ENCODE peak calls at places on chromosomes 6 and 20, in eight cellular contexts. A is Peyer's patch; E is IMR-90; L is left lung; K is iPS DF 6.9; O is CD8-positive, alpha-beta T cell; G is MM.1S; Y is upper lobe of right lung. Z is an unnamed sample. For H3K4me1 and H3K27me3, the result is how much of the 10 kb centered on the place peaks cover.

GRCh38 chr6:8506123-8506522 is 70.8 kb upstream of the SLC35B3 start:
- DNase-seq in A (no peak), E (no peak), L (no peak), K (no peak), O (no peak), G (no peak), Y (no peak), Z (no peak)

GRCh38 chr6:11392778-11393507 is 144.6 kb upstream of the TMEM170B start:
- DNase-seq in A (no peak), E (no peak), L (no peak), K (no peak), O (no peak), G (no peak), Y (no peak), Z (no peak)

GRCh38 chr20:19783966-19784401 is 25.9 kb downstream of the RIN2 start:
- DNase-seq in A (no peak), E (peak), L (peak), K (no peak), O (no peak), G (no peak), Y (peak), Z (no peak)

GRCh38 chr6:3230275-3231212 is 3.1 kb upstream of the TUBB2B start:
- DNase-seq in A (no peak), E (peak), L (no peak), K (no peak), O (no peak), G (no peak), Y (no peak), Z (no peak)

GRCh38 chr20:62961310-62961783 is 8.8 kb downstream of the SLC17A9 start:
- DNase-seq in A (no peak), E (no peak), L (peak), K (no peak), O (no peak), G (no peak), Y (no peak), Z (no peak)

GRCh38 chr20:12056836-12057235 is 139.1 kb downstream of the BTBD3 start:
- DNase-seq in A (no peak), E (no peak), L (no peak), K (no peak), O (no peak), G (no peak), Y (no peak), Z (no peak)

GRCh38 chr6:92126983-92127382 is 1292.4 kb downstream of the EPHA7 start:
- DNase-seq in A (no peak), E (no peak), L (no peak), K (no peak), O (no peak), G (no peak), Y (no peak), Z (no peak)

GRCh38 chr6:21873562-21873961 is 280.0 kb downstream of the SOX4 start:
- DNase-seq in A (no peak), E (peak), L (no peak), K (no peak), O (no peak), G (no peak), Y (no peak), Z (no peak)

GRCh38 chr6:31525932-31526591 is 2.7 kb upstream of the MCCD1 start:
- DNase-seq in A (no peak), E (peak), L (no peak), K (no peak), O (no peak), G (no peak), Y (no peak), Z (no peak)

GRCh38 chr6:52560462-52560861 is 16.4 kb downstream of the TRAM2 start:
- DNase-seq in A (no peak), E (no peak), L (no peak), K (no peak), O (no peak), G (no peak), Y (no peak), Z (no peak)

GRCh38 chr20:63191400-63191799 is 24.5 kb downstream of the YTHDF1 start:
- DNase-seq in A (no peak), E (peak), L (peak), K (no peak), O (no peak), G (no peak), Y (no peak), Z (peak)

GRCh38 chr20:3111995-3112394 is 27.5 kb upstream of the AVP start:
- DNase-seq in A (no peak), E (no peak), L (no peak), K (no peak), O (no peak), G (no peak), Y (no peak), Z (no peak)

GRCh38 chr6:45985026-45985425 is 30.6 kb downstream of the CLIC5 start:
- DNase-seq in A (no peak), E (no peak), L (no peak), K (no peak), O (no peak), G (no peak), Y (no peak), Z (no peak)
- H3K4me1 ChIP-seq in A (under half), E (under half), L (under half), K (under half), O (under half), G (under half), Y (under half), Z (under half)

DNA sequence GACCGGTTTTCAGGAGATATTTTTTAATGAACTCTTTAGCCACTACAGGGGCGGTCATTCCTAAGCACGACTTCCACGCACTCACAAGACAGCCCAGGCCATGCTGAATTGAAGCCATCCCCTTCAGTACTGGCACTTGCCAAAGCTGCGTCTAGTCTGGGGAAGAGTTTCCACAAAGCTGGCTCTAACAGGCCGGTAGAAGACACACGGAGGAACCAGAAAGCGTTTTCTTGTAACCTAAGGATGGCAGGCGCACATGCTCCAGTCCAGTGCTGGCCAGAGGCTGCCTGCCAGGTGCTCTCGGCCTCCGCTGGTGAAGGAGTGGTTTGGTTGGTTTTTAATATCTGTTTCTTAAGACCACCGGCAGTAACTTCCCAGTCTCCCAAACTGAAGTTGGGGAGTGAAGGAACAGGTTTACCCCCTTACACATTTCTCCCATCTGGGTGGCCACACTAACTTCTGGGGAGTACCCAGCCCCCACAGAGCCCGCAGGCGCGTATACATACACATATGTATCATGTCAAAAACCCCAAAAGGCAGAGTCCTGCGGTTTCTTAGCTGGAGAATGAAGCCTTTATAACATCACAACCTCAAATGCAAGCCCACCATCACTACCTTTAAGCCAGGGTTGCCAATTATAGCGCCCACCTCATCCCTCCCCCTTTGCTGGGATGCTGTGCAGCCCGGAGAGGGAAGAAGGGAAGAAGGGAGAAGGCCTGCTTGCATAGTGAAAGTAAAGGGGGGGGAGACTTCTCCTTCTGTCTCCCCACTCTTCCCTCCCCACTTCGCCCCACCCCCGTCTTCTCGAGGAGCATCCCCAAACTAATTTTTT is 1.2 kb downstream of the TRERF1 start:
- DNase-seq in A (peak), E (peak), L (no peak), K (no peak), O (no peak), G (no peak), Y (no peak), Z (no peak)
- H3K27ac ChIP-seq in A (peak), E (peak), L (peak), K (no peak), O (peak), G (no peak), Y (peak), Z (peak)

GRCh38 chr6:16656451-16656850 is 104.8 kb downstream of the ATXN1 start:
- DNase-seq in A (no peak), E (no peak), L (no peak), K (no peak), O (no peak), G (no peak), Y (no peak), Z (no peak)
- H3K27me3 ChIP-seq in A (under half), E (under half), L (under half), K (under half), O (under half), G (under half), Y (under half), Z (under half)

GRCh38 chr20:41249371-41249770 is 68.2 kb downstream of the ZHX3 start:
- DNase-seq in A (peak), E (peak), L (no peak), K (no peak), O (no peak), G (no peak), Y (no peak), Z (no peak)
- H3K4me1 ChIP-seq in A (under half), E (under half), L (under half), K (under half), O (under half), G (under half), Y (under half), Z (under half)

Z was measured in CD8-positive, alpha-beta memory T cell.